ENCODE peak calls at places on chromosome 20, in eight cellular contexts. One of them, this sample, is unnamed.

GRCh38 chr20:39378781-39379180 is 416.6 kb downstream of the DHX35 start:
- DNase-seq in breast epithelium: no peak
- DNase-seq in foreskin fibroblast: no peak
- DNase-seq in cardiac muscle cell: no peak
- DNase-seq in HL-60: no peak
- DNase-seq in HCT116: no peak
- DNase-seq in dorsolateral prefrontal cortex: no peak
- DNase-seq in pancreas: no peak
- DNase-seq in this sample: no peak

GRCh38 chr20:25310921-25311728 is 63.2 kb downstream of the PYGB start:
- DNase-seq in breast epithelium: no peak
- DNase-seq in foreskin fibroblast: peak
- DNase-seq in cardiac muscle cell: peak
- DNase-seq in HL-60: no peak
- DNase-seq in HCT116: no peak
- DNase-seq in dorsolateral prefrontal cortex: peak
- DNase-seq in pancreas: no peak
- DNase-seq in this sample: no peak

GRCh38 chr20:10449270-10449669 is 14.2 kb downstream of the SLX4IP start:
- DNase-seq in breast epithelium: no peak
- DNase-seq in foreskin fibroblast: no peak
- DNase-seq in cardiac muscle cell: no peak
- DNase-seq in HL-60: no peak
- DNase-seq in HCT116: no peak
- DNase-seq in dorsolateral prefrontal cortex: no peak
- DNase-seq in pancreas: no peak
- DNase-seq in this sample: no peak

GRCh38 chr20:63380346-63380870 is 19.3 kb upstream of the CHRNA4 start:
- DNase-seq in breast epithelium: no peak
- DNase-seq in foreskin fibroblast: no peak
- DNase-seq in cardiac muscle cell: no peak
- DNase-seq in HL-60: no peak
- DNase-seq in HCT116: no peak
- DNase-seq in dorsolateral prefrontal cortex: no peak
- DNase-seq in pancreas: no peak
- DNase-seq in this sample: no peak

GRCh38 chr20:7682916-7683315 is 257.3 kb downstream of the HAO1 start:
- DNase-seq in breast epithelium: no peak
- DNase-seq in foreskin fibroblast: no peak
- DNase-seq in cardiac muscle cell: no peak
- DNase-seq in HL-60: no peak
- DNase-seq in HCT116: no peak
- DNase-seq in dorsolateral prefrontal cortex: no peak
- DNase-seq in pancreas: no peak
- DNase-seq in this sample: no peak

GRCh38 chr20:58889334-58890072 is 37.0 kb downstream of the GNAS start:
- DNase-seq in breast epithelium: no peak
- DNase-seq in foreskin fibroblast: no peak
- DNase-seq in cardiac muscle cell: no peak
- DNase-seq in HL-60: no peak
- DNase-seq in HCT116: no peak
- DNase-seq in dorsolateral prefrontal cortex: no peak
- DNase-seq in pancreas: no peak
- DNase-seq in this sample: no peak

GRCh38 chr20:5135363-5136012 is 8.7 kb downstream of the CDS2 start:
- DNase-seq in breast epithelium: no peak
- DNase-seq in foreskin fibroblast: no peak
- DNase-seq in cardiac muscle cell: no peak
- DNase-seq in HL-60: no peak
- DNase-seq in HCT116: no peak
- DNase-seq in dorsolateral prefrontal cortex: no peak
- DNase-seq in pancreas: no peak
- DNase-seq in this sample: no peak

GRCh38 chr20:63497946-63498935 is 642 bp downstream of the EEF1A2 start:
- DNase-seq in breast epithelium: no peak
- DNase-seq in foreskin fibroblast: peak
- DNase-seq in cardiac muscle cell: no peak
- DNase-seq in HL-60: no peak
- DNase-seq in HCT116: no peak
- DNase-seq in dorsolateral prefrontal cortex: no peak
- DNase-seq in pancreas: peak
- DNase-seq in this sample: no peak

GRCh38 chr20:31841928-31842327 is 3.5 kb downstream of the FOXS1 start:
- DNase-seq in breast epithelium: no peak
- DNase-seq in foreskin fibroblast: no peak
- DNase-seq in cardiac muscle cell: peak
- DNase-seq in HL-60: no peak
- DNase-seq in HCT116: no peak
- DNase-seq in dorsolateral prefrontal cortex: no peak
- DNase-seq in pancreas: no peak
- DNase-seq in this sample: peak

GRCh38 chr20:46007671-46008070 is 1.0 kb upstream of the MMP9 start:
- DNase-seq in breast epithelium: no peak
- DNase-seq in foreskin fibroblast: no peak
- DNase-seq in cardiac muscle cell: no peak
- DNase-seq in HL-60: no peak
- DNase-seq in HCT116: no peak
- DNase-seq in dorsolateral prefrontal cortex: no peak
- DNase-seq in pancreas: no peak
- DNase-seq in this sample: no peak

GRCh38 chr20:58708246-58708931 is 15.8 kb downstream of the NPEPL1 start:
- DNase-seq in breast epithelium: peak
- DNase-seq in foreskin fibroblast: no peak
- DNase-seq in cardiac muscle cell: no peak
- DNase-seq in HL-60: no peak
- DNase-seq in HCT116: no peak
- DNase-seq in dorsolateral prefrontal cortex: peak
- DNase-seq in pancreas: no peak
- DNase-seq in this sample: no peak

GRCh38 chr20:56551571-56551970 is 18.5 kb downstream of the FAM209B start:
- DNase-seq in breast epithelium: no peak
- DNase-seq in foreskin fibroblast: no peak
- DNase-seq in cardiac muscle cell: no peak
- DNase-seq in HL-60: no peak
- DNase-seq in HCT116: no peak
- DNase-seq in dorsolateral prefrontal cortex: no peak
- DNase-seq in pancreas: no peak
- DNase-seq in this sample: no peak

GRCh38 chr20:56558968-56559367 is 25.9 kb downstream of the FAM209B start:
- DNase-seq in breast epithelium: no peak
- DNase-seq in foreskin fibroblast: no peak
- DNase-seq in cardiac muscle cell: no peak
- DNase-seq in HL-60: no peak
- DNase-seq in HCT116: no peak
- DNase-seq in dorsolateral prefrontal cortex: no peak
- DNase-seq in pancreas: no peak
- DNase-seq in this sample: no peak

GRCh38 chr20:56552911-56553629 is 20.0 kb downstream of the FAM209B start:
- DNase-seq in breast epithelium: no peak
- DNase-seq in foreskin fibroblast: no peak
- DNase-seq in cardiac muscle cell: no peak
- DNase-seq in HL-60: no peak
- DNase-seq in HCT116: no peak
- DNase-seq in dorsolateral prefrontal cortex: no peak
- DNase-seq in pancreas: no peak
- DNase-seq in this sample: no peak

DNA sequence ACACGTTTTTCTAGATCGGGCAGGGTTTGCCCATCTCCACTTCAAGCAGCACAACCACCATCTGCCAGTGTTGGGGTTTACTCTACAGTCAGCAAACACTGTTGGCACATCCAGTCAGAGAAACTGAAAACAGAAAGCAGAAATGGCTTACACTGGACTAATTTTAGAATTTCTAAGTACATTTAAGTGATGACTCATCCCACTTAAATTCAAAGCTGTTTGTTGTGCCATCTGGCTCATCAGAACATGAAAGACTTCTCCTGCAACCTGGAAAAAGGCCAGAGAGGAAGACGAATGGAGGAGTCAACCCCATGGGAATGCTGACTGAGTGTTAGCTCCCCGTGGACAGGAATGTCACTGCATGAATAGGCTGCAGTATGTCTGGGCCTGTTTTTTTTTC is 21.8 kb downstream of the FAM209B start:
- DNase-seq in breast epithelium: peak
- DNase-seq in foreskin fibroblast: peak
- DNase-seq in cardiac muscle cell: peak
- DNase-seq in HL-60: peak
- DNase-seq in HCT116: peak
- DNase-seq in dorsolateral prefrontal cortex: peak
- DNase-seq in pancreas: peak
- DNase-seq in this sample: no peak
- TF ChIP-seq CTCF in breast epithelium: peak
- TF ChIP-seq CTCF in foreskin fibroblast: peak
- TF ChIP-seq CTCF in cardiac muscle cell: no peak
- TF ChIP-seq CTCF in HL-60: no peak
- TF ChIP-seq CTCF in HCT116: no peak
- TF ChIP-seq CTCF in dorsolateral prefrontal cortex: no peak
- TF ChIP-seq CTCF in pancreas: no peak
- TF ChIP-seq CTCF in this sample: no peak

GRCh38 chr20:3167738-3168078 is 5.6 kb downstream of the LZTS3 start:
- DNase-seq in breast epithelium: no peak
- DNase-seq in foreskin fibroblast: no peak
- DNase-seq in cardiac muscle cell: no peak
- DNase-seq in HL-60: no peak
- DNase-seq in HCT116: no peak
- DNase-seq in dorsolateral prefrontal cortex: no peak
- DNase-seq in pancreas: no peak
- DNase-seq in this sample: no peak

GRCh38 chr20:3168829-3169590 is 4.3 kb downstream of the LZTS3 start:
- DNase-seq in breast epithelium: no peak
- DNase-seq in foreskin fibroblast: no peak
- DNase-seq in cardiac muscle cell: no peak
- DNase-seq in HL-60: no peak
- DNase-seq in HCT116: no peak
- DNase-seq in dorsolateral prefrontal cortex: no peak
- DNase-seq in pancreas: no peak
- DNase-seq in this sample: no peak

GRCh38 chr20:3166338-3166912 is 6.8 kb upstream of the FASTKD5 start:
- DNase-seq in breast epithelium: no peak
- DNase-seq in foreskin fibroblast: no peak
- DNase-seq in cardiac muscle cell: no peak
- DNase-seq in HL-60: no peak
- DNase-seq in HCT116: no peak
- DNase-seq in dorsolateral prefrontal cortex: no peak
- DNase-seq in pancreas: no peak
- DNase-seq in this sample: no peak

GRCh38 chr20:3166913-3167342 is 6.4 kb downstream of the LZTS3 start:
- DNase-seq in breast epithelium: no peak
- DNase-seq in foreskin fibroblast: no peak
- DNase-seq in cardiac muscle cell: no peak
- DNase-seq in HL-60: no peak
- DNase-seq in HCT116: no peak
- DNase-seq in dorsolateral prefrontal cortex: no peak
- DNase-seq in pancreas: no peak
- DNase-seq in this sample: no peak

DNA sequence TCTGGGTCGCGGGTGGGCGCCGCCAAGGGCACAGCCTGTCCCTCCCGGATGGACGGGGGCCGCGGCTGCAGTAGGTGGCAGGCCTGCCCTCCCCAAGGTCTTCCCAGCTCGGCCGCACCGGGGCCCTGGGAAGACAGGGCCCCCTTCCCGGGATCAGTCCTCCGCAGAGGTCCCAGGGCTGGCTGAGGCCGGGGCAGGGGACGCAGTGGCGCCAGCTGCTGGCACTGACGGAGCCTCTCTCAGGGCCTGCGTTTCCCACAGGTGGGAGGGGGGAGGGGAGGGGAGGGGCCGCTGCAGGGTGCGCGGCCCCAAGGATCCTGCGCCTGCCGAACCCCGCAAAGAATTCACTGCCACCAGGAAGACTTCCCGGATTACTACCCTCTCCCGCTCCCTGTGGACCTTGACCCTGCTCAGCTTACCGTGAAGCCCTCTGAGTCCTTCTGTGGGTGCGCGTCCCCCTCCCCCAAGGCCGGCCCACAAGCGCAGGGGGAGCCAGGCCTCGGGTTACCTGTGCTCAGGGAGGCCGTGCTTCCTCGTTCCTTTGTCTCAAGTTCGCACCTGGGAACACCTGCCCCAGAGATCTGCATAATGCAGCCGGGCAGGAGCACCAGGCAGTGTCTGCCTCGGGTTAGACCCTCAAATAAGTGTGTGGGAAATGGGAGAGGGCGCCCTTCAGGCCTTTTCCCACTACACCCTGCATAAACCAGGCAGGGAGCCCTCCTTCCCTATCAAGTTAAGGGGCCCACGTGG is 5.1 kb downstream of the LZTS3 start:
- DNase-seq in breast epithelium: no peak
- DNase-seq in foreskin fibroblast: no peak
- DNase-seq in cardiac muscle cell: no peak
- DNase-seq in HL-60: no peak
- DNase-seq in HCT116: no peak
- DNase-seq in dorsolateral prefrontal cortex: no peak
- DNase-seq in pancreas: peak
- DNase-seq in this sample: no peak
- H3K4me3 ChIP-seq in breast epithelium: peak
- H3K4me3 ChIP-seq in foreskin fibroblast: no peak
- H3K4me3 ChIP-seq in cardiac muscle cell: no peak
- H3K4me3 ChIP-seq in HL-60: no peak
- H3K4me3 ChIP-seq in HCT116: no peak
- H3K4me3 ChIP-seq in dorsolateral prefrontal cortex: no peak
- H3K4me3 ChIP-seq in pancreas: peak
- H3K4me3 ChIP-seq in this sample: no peak

DNA sequence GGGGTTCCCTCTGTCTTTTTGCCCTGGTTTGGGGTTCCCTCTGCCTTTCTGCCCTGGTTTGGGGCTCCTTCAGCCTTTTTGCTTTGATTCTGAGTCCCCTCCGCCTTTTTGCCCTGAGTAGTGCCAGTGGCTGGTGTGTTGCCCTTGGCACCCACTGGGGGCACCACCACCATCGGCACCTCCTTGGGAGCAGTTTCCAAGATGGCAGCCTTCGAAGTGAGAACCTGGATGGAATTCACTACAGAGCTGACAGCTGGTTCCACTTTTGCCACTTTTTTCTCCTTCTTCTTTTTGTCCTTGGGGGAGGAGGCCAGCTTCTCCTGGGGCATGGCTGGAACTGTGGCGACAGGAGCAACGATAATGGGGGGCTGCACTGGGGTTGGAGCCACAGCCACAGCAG is 22.2 kb downstream of the RRBP1 start:
- DNase-seq in breast epithelium: no peak
- DNase-seq in foreskin fibroblast: no peak
- DNase-seq in cardiac muscle cell: no peak
- DNase-seq in HL-60: no peak
- DNase-seq in HCT116: no peak
- DNase-seq in dorsolateral prefrontal cortex: no peak
- DNase-seq in pancreas: no peak
- DNase-seq in this sample: no peak
- TF ChIP-seq CTCF in breast epithelium: no peak
- TF ChIP-seq CTCF in foreskin fibroblast: no peak
- TF ChIP-seq CTCF in cardiac muscle cell: no peak
- TF ChIP-seq CTCF in HL-60: no peak
- TF ChIP-seq CTCF in HCT116: no peak
- TF ChIP-seq CTCF in dorsolateral prefrontal cortex: no peak
- TF ChIP-seq CTCF in pancreas: no peak
- TF ChIP-seq CTCF in this sample: no peak

DNA sequence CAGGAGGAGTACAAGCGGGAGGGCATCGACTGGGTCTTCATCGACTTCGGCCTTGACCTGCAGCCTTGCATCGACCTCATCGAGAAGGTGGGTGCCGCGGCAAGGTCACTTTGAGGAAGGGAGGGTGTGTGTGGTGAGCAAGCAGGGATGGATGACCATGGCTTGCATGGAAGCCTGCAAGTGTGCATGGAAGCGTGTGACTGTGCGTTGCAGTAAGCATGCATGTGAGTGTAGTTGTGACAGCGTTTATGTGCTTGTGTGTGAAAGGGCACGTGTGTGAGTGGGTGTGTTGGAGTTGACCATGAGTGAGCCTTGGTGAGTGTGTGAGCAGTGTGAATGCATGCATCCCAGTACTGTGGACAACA is 32.5 kb downstream of the MYH7B start:
- DNase-seq in breast epithelium: no peak
- DNase-seq in foreskin fibroblast: no peak
- DNase-seq in cardiac muscle cell: peak
- DNase-seq in HL-60: no peak
- DNase-seq in HCT116: no peak
- DNase-seq in dorsolateral prefrontal cortex: no peak
- DNase-seq in pancreas: no peak
- DNase-seq in this sample: no peak
- H3K4me3 ChIP-seq in breast epithelium: no peak
- H3K4me3 ChIP-seq in foreskin fibroblast: no peak
- H3K4me3 ChIP-seq in cardiac muscle cell: no peak
- H3K4me3 ChIP-seq in HL-60: no peak
- H3K4me3 ChIP-seq in HCT116: no peak
- H3K4me3 ChIP-seq in dorsolateral prefrontal cortex: no peak
- H3K4me3 ChIP-seq in pancreas: no peak
- H3K4me3 ChIP-seq in this sample: no peak